ENCODE peak calls at places on chromosome 12, in six cellular contexts. G is tibial nerve, V is tibial artery, O is left ventricle myocardium inferior, D is HCT116, F is kidney. Z is an unnamed sample.
A peak's percentile ranks its signal among the peaks of the same experiment; 100 is the strongest.

GRCh38 chr12:133165776-133166175 is 15.5 kb upstream of the ZNF268 start:
- DNase-seq in G (no peak), V (no peak), O (no peak), D (no peak), F (no peak), Z (no peak)

GRCh38 chr12:78887008-78887407 is 22.4 kb downstream of the SYT1 start:
- DNase-seq in G (no peak), V (no peak), O (no peak), D (peak; percentile 87), F (no peak), Z (no peak)

GRCh38 chr12:122886851-122887816 is 8.8 kb downstream of the VPS37B start:
- DNase-seq in G (no peak), V (no peak), O (no peak), D (peak; percentile 81), F (no peak), Z (no peak)

GRCh38 chr12:97643961-97644360 is 181.4 kb downstream of the RMST start:
- DNase-seq in G (no peak), V (no peak), O (no peak), D (no peak), F (no peak), Z (no peak)

GRCh38 chr12:25594376-25594775 is 41.3 kb upstream of the LMNTD1 start:
- DNase-seq in G (no peak), V (no peak), O (no peak), D (no peak), F (no peak), Z (no peak)

GRCh38 chr12:92299744-92300143 is 154.1 kb upstream of the BTG1 start:
- DNase-seq in G (no peak), V (no peak), O (no peak), D (no peak), F (no peak), Z (no peak)

GRCh38 chr12:106296179-106296877 is 6.2 kb upstream of the TCP11L2 start:
- DNase-seq in G (no peak), V (no peak), O (no peak), D (peak; percentile 64), F (no peak), Z (no peak)

GRCh38 chr12:95218852-95219171 is 1.2 kb downstream of the VEZT start:
- DNase-seq in G (no peak), V (no peak), O (no peak), D (no peak), F (no peak), Z (no peak)

GRCh38 chr12:124480469-124481256 is 86.7 kb downstream of the NCOR2 start:
- DNase-seq in G (no peak), V (no peak), O (peak; percentile 56), D (no peak), F (peak; percentile 96), Z (no peak)

GRCh38 chr12:25743679-25744078 is 190.6 kb upstream of the LMNTD1 start:
- DNase-seq in G (no peak), V (no peak), O (no peak), D (no peak), F (no peak), Z (no peak)

GRCh38 chr12:19304149-19304780 is 135.0 kb upstream of the AEBP2 start:
- DNase-seq in G (no peak), V (no peak), O (no peak), D (no peak), F (no peak), Z (peak; percentile 64)

GRCh38 chr12:94678849-94679248 is 28.5 kb upstream of the TMCC3 start:
- DNase-seq in G (no peak), V (no peak), O (no peak), D (no peak), F (no peak), Z (no peak)

GRCh38 chr12:4177257-4177656 is 96.3 kb upstream of the CCND2 start:
- DNase-seq in G (no peak), V (no peak), O (no peak), D (no peak), F (no peak), Z (no peak)

GRCh38 chr12:121793836-121794531 is 496 bp upstream of the RHOF start:
- DNase-seq in G (peak; percentile 77), V (peak; percentile 93), O (peak; percentile 90), D (peak; percentile 89), F (peak; percentile 97), Z (peak; percentile 70)

GRCh38 chr12:103986823-103987222 is 21.2 kb downstream of the TDG start:
- DNase-seq in G (no peak), V (no peak), O (no peak), D (no peak), F (no peak), Z (no peak)

GRCh38 chr12:56375598-56376434 is 13.2 kb upstream of the APOF start:
- DNase-seq in G (no peak), V (no peak), O (no peak), D (no peak), F (no peak), Z (no peak)

GRCh38 chr12:55955800-55956508 is 9.9 kb downstream of the PMEL start:
- DNase-seq in G (no peak), V (no peak), O (no peak), D (peak; percentile 88), F (no peak), Z (peak; percentile 78)

GRCh38 chr12:8712572-8712971 is 14.8 kb downstream of the RIMKLB start:
- DNase-seq in G (no peak), V (no peak), O (no peak), D (no peak), F (no peak), Z (no peak)

GRCh38 chr12:13173537-13173936 is 23.0 kb upstream of the EMP1 start:
- DNase-seq in G (peak; percentile 62), V (peak; percentile 85), O (peak; percentile 55), D (peak; percentile 72), F (peak; percentile 83), Z (no peak)

GRCh38 chr12:106299193-106299794 is 3.2 kb upstream of the TCP11L2 start:
- DNase-seq in G (no peak), V (no peak), O (no peak), D (no peak), F (no peak), Z (no peak)

GRCh38 chr12:57280234-57281062 is 29.5 kb upstream of the STAC3 start:
- DNase-seq in G (no peak), V (no peak), O (no peak), D (peak; percentile 79), F (peak; percentile 75), Z (no peak)

GRCh38 chr12:132357623-132358186 is 28.3 kb upstream of the GALNT9 start:
- DNase-seq in G (no peak), V (no peak), O (peak; percentile 5), D (no peak), F (peak; percentile 14), Z (no peak)

GRCh38 chr12:88518863-88519403 is 61.3 kb downstream of the KITLG start:
- DNase-seq in G (no peak), V (no peak), O (no peak), D (no peak), F (no peak), Z (no peak)

GRCh38 chr12:117853600-117853999 is 115.2 kb downstream of the KSR2 start:
- DNase-seq in G (no peak), V (no peak), O (no peak), D (no peak), F (no peak), Z (no peak)

GRCh38 chr12:103665971-103666370 is 78.9 kb downstream of the STAB2 start:
- DNase-seq in G (no peak), V (no peak), O (no peak), D (no peak), F (no peak), Z (no peak)

GRCh38 chr12:122282066-122282465 is 15.8 kb upstream of the VPS33A start:
- DNase-seq in G (no peak), V (no peak), O (no peak), D (no peak), F (no peak), Z (no peak)

GRCh38 chr12:120874547-120875245 is 29.5 kb downstream of the SPPL3 start:
- DNase-seq in G (no peak), V (no peak), O (no peak), D (no peak), F (no peak), Z (no peak)

GRCh38 chr12:69569236-69569635 is 16.0 kb upstream of the CCT2 start:
- DNase-seq in G (no peak), V (no peak), O (no peak), D (no peak), F (no peak), Z (no peak)

GRCh38 chr12:6541371-6542165 is 7.3 kb downstream of the GAPDH start:
- DNase-seq in G (no peak), V (no peak), O (no peak), D (no peak), F (no peak), Z (no peak)

GRCh38 chr12:6538420-6539275 is 4.3 kb downstream of the GAPDH start:
- DNase-seq in G (no peak), V (no peak), O (no peak), D (no peak), F (no peak), Z (no peak)

GRCh38 chr12:6542209-6543009 is 8.1 kb downstream of the GAPDH start:
- DNase-seq in G (no peak), V (no peak), O (no peak), D (no peak), F (no peak), Z (no peak)

GRCh38 chr12:6539276-6540134 is 5.2 kb downstream of the GAPDH start:
- DNase-seq in G (no peak), V (no peak), O (peak; percentile 45), D (no peak), F (no peak), Z (no peak)

DNA sequence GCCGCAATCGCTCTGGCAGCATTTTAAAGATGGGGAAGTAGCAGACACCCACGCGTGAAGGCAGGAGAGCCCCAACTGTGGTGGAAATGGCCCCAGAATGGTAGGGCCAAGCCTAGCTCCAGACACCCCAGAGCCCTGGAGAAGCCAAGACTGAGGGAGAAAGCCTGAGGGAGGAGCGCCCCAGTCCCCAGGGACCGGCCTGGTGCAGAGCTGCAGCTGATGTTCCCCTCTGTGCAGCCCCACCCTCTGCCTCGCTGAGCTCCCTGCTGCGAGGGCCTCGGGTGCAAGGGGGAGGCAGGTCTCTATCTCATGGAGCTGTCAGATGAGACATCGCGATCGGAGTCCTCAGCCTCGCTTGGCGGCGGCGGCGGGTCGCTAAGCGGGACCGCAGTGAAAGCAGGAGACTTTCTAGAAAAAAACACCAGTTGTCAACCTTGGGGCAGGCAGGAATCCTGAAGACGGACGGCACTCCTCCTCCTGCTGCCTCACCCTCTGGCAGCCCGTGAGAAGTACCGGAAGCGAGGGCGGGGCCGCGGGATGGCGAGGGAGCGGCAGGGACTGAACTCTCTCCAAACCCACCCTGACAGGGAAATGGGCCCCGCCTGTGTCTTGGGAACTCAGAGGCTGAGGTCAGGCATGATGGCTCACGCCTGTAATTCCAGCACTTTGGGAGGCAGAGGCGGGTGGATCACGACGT is 6.0 kb downstream of the GAPDH start:
- DNase-seq in G (peak; percentile 88), V (peak; percentile 97), O (peak; percentile 91), D (peak; percentile 67), F (peak; percentile 96), Z (no peak)
- H3K4me3 ChIP-seq in G (no peak overlapping the region), V (peak overlapping the region; percentile 16), O (peak overlapping the region; percentile 8), D (peak overlapping the region; percentile 58), F (no peak overlapping the region), Z (no peak overlapping the region)

GRCh38 chr12:91043408-91043807 is 14.4 kb downstream of the KERA start:
- DNase-seq in G (no peak), V (no peak), O (no peak), D (no peak), F (no peak), Z (no peak)
- TF ChIP-seq CTCF in G (no peak), V (no peak), O (no peak), D (no peak), F (no peak), Z (no peak)

GRCh38 chr12:68011206-68011881 is 22.1 kb downstream of the IFNG-AS1 start:
- DNase-seq in G (no peak), V (no peak), O (no peak), D (no peak), F (no peak), Z (no peak)
- H3K4me3 ChIP-seq in G (no peak overlapping the region), V (no peak overlapping the region), O (no peak overlapping the region), D (no peak overlapping the region), F (no peak overlapping the region), Z (no peak overlapping the region)

GRCh38 chr12:44960856-44961255 is 84.7 kb upstream of the NELL2 start:
- DNase-seq in G (no peak), V (no peak), O (no peak), D (peak; percentile 19), F (no peak), Z (no peak)
- TF ChIP-seq CTCF in G (no peak), V (no peak), O (no peak), D (no peak), F (no peak), Z (no peak)